ENCODE peak calls at places on chromosomes 2 and 18, in five cellular contexts. O is esophagus muscularis mucosa, Y is tibial nerve, A is astrocyte, F is fibroblast of lung. W is an unnamed sample. For H3K36me3, the result is how much of the 10 kb centered on the place peaks cover.

GRCh38 chr2:2164326-2164917 is 166.7 kb downstream of the MYT1L start:
- DNase-seq in O (no peak), Y (no peak), A (no peak), F (no peak), W (no peak)

GRCh38 chr2:8803658-8804379 is 33.6 kb downstream of the KIDINS220 start:
- DNase-seq in O (no peak), Y (no peak), A (peak), F (peak), W (no peak)

GRCh38 chr2:69641887-69642708 is 1.4 kb downstream of the AAK1 start:
- DNase-seq in O (no peak), Y (no peak), A (no peak), F (no peak), W (no peak)

GRCh38 chr2:61993422-61994024 is 88.0 kb downstream of the COMMD1 start:
- DNase-seq in O (no peak), Y (no peak), A (peak), F (peak), W (no peak)

GRCh38 chr18:48670751-48671560 is 132.1 kb downstream of the CTIF start:
- DNase-seq in O (no peak), Y (no peak), A (no peak), F (no peak), W (no peak)

GRCh38 chr2:23708771-23709170 is 218.2 kb downstream of the ATAD2B start:
- DNase-seq in O (no peak), Y (no peak), A (no peak), F (no peak), W (no peak)

GRCh38 chr2:55916473-55917049 is 7.0 kb downstream of the EFEMP1 start:
- DNase-seq in O (no peak), Y (no peak), A (peak), F (peak), W (no peak)

GRCh38 chr2:171394164-171394725 is 39.5 kb downstream of the METTL8 start:
- DNase-seq in O (no peak), Y (no peak), A (no peak), F (no peak), W (no peak)

GRCh38 chr2:237341872-237342271 is 72.1 kb downstream of the COL6A3 start:
- DNase-seq in O (no peak), Y (no peak), A (no peak), F (no peak), W (no peak)

GRCh38 chr2:118837621-118838020 is 9.8 kb downstream of the EN1 start:
- DNase-seq in O (no peak), Y (no peak), A (no peak), F (no peak), W (no peak)

GRCh38 chr2:241274127-241274526 is 41.3 kb downstream of the HDLBP start:
- DNase-seq in O (peak), Y (no peak), A (no peak), F (no peak), W (no peak)

GRCh38 chr2:220966636-220967035 is 605.5 kb downstream of the EPHA4 start:
- DNase-seq in O (no peak), Y (no peak), A (peak), F (peak), W (no peak)

GRCh38 chr2:132270981-132271546 is 109.3 kb upstream of the ANKRD30BL start:
- DNase-seq in O (no peak), Y (no peak), A (no peak), F (no peak), W (no peak)

GRCh38 chr18:13107074-13107473 is 111.5 kb upstream of the LDLRAD4 start:
- DNase-seq in O (no peak), Y (no peak), A (peak), F (peak), W (no peak)

GRCh38 chr18:7038330-7038846 is 79.2 kb downstream of the LAMA1 start:
- DNase-seq in O (no peak), Y (peak), A (peak), F (peak), W (peak)

GRCh38 chr18:7034924-7035323 is 82.7 kb downstream of the LAMA1 start:
- DNase-seq in O (no peak), Y (no peak), A (no peak), F (no peak), W (no peak)

GRCh38 chr18:7032537-7032936 is 85.1 kb downstream of the LAMA1 start:
- DNase-seq in O (no peak), Y (no peak), A (no peak), F (no peak), W (no peak)

GRCh38 chr18:7037470-7037869 is 80.1 kb downstream of the LAMA1 start:
- DNase-seq in O (no peak), Y (no peak), A (no peak), F (no peak), W (no peak)

DNA sequence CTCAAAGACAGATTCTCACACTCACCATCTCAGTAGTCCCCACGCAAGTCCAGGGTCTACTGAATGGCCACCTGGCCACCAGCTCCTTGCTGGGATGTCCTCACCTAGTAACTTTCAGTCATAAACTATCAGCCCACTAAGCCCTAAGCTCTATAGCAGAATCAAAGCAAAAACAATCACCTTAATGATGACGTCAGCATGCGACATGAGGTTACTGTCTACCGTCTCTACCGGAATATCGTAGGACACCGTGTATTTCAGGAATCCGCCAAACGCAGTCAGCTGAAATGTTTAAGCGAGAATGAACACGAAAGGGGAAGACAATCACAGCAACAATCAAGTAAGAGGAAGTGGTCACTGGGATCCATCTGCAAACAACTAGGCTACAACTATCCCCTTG is 81.8 kb downstream of the LAMA1 start:
- DNase-seq in O (no peak), Y (no peak), A (no peak), F (no peak), W (no peak)
- H3K36me3 ChIP-seq in O (under half), Y (under half), A (under half), F (under half), W (under half)

GRCh38 chr2:202193305-202193704 is 45.1 kb downstream of the SUMO1 start:
- DNase-seq in O (peak), Y (no peak), A (no peak), F (no peak), W (no peak)
- TF ChIP-seq CTCF in O (no peak), Y (no peak), A (no peak), F (no peak), W (no peak)

DNA sequence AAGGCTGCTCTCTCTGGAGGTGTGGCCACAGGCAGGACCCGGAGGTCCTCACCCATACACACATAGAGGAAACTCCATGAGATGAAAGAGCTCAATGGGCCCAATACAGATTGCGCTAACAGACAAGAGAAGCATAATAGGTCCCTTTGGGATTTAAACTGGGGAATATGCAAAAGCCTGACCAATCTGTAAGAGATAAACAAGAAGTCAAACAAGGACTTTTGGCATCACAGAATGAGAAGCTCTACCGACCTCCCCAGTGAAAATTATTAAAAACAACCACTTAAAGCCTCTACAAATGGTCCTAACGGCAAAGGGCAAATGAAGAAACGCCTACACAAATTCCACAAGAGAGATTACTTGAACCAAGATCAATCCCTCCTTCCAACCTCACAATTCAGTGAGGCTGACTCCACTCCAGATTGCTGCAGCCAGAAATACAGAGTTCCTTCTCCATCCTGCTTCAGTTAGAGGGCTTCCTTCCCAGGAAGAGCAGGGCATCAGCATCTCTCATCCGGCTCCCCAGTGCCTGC is 10.8 kb downstream of the IWS1 start:
- DNase-seq in O (no peak), Y (no peak), A (peak), F (peak), W (no peak)
- H3K36me3 ChIP-seq in O (under half), Y (under half), A (under half), F (under half), W (under half)

DNA sequence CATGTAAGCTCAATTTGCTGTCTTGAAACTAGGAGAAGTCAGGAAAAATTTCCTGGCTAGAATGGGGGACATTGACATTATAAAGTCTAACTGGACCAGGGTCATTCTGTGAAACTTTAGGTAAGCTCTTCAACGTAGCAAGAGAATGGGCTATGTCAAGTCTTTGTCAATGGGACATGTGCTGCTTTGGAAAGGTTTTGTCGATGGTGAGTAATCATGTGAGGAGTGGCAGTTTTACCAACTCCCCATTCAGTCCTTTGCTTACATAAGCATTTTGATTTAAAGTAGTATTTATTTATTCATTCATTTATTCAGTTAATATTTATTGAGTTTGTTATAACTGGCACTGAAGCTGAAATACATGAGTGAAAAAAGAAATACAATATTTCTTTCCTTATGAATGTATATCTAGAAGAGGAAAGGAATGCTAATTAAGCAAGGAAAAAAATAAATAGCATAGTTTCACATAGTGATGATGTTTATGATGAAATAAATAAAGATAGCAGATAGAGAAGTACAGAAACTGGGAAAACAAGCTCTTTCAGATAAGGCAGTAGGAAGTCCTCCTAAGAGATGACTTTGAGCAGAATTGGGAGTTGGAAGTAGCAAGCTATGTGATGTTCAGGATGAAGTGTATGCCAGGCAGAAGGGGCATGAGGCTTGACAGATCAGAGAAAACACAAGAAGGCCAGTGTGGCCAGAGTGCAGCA is 25.4 kb upstream of the RAB27B start:
- DNase-seq in O (no peak), Y (no peak), A (no peak), F (no peak), W (no peak)
- TF ChIP-seq CTCF in O (no peak), Y (no peak), A (no peak), F (no peak), W (no peak)

DNA sequence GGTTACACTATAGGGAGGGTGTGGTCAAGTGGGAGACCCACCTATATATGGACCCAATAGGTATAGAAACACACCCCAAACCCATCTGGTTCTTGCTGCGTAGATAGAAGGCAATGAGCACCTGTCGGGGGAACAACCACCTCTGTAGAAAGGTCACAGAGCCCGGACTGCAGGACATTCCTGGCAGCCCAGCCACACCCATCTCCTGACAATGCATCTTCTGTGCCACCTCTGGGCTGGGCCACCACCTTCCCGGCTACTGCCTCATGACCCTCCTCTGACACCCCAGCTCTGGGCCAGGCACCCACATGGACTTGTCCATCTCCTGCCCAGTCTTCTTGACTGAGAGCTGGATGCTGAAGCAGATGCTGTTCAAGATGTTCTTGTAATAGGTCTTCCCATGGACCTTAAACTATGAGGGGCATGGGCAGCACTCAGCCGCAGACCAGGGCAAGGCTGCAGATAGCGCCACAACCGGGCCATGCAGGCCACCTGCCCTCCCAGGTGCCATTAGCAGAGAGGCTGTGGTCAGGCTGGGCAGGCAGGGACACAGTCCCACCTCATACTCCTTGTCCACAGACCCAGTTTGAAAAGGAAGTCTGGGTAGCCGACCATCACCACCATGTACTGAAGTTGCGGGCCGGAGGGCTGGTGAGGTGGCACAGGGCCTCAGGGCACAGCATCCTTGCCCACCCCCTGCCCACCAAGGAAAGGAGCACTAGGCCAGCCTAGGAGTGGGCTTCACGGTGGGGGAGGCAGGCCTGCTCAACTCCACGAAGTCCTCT is 9.3 kb downstream of the ALPG start:
- DNase-seq in O (no peak), Y (no peak), A (no peak), F (no peak), W (no peak)
- H3K36me3 ChIP-seq in O (under half), Y (under half), A (under half), F (under half), W (under half)